ENCODE peak calls at places on chromosomes 6 and 20, in seven cellular contexts. One of them, this sample, is unnamed.
A peak's percentile ranks its signal among the peaks of the same experiment; 100 is the strongest.

GRCh38 chr6:163457637-163458561 is 43.4 kb downstream of the QKI start:
- DNase-seq in ureter: no peak
- DNase-seq in ELR: peak; percentile 89
- DNase-seq in right atrium auricular region: no peak
- DNase-seq in RWPE2: no peak
- DNase-seq in lung microvascular endothelial cell: peak; percentile 26
- DNase-seq in GM12878: no peak
- DNase-seq in this sample: no peak

GRCh38 chr6:47076422-47077344 is 34.6 kb upstream of the ADGRF1 start:
- DNase-seq in RWPE2: no peak
- DNase-seq in right atrium auricular region: no peak
- DNase-seq in ureter: peak; percentile 62
- DNase-seq in GM12878: no peak
- DNase-seq in ELR: no peak
- DNase-seq in lung microvascular endothelial cell: no peak
- DNase-seq in this sample: no peak

GRCh38 chr6:71107935-71108420 is 151.1 kb upstream of the B3GAT2 start:
- DNase-seq in GM12878: no peak
- DNase-seq in right atrium auricular region: no peak
- DNase-seq in ureter: no peak
- DNase-seq in RWPE2: no peak
- DNase-seq in ELR: peak; percentile 72
- DNase-seq in lung microvascular endothelial cell: peak; percentile 23
- DNase-seq in this sample: no peak

GRCh38 chr6:43699564-43700186 is 12.1 kb upstream of the MRPS18A start:
- DNase-seq in RWPE2: no peak
- DNase-seq in lung microvascular endothelial cell: peak; percentile 33
- DNase-seq in GM12878: no peak
- DNase-seq in ureter: no peak
- DNase-seq in ELR: peak; percentile 74
- DNase-seq in right atrium auricular region: no peak
- DNase-seq in this sample: no peak

GRCh38 chr6:17115251-17116089 is 13.6 kb downstream of the STMND1 start:
- DNase-seq in lung microvascular endothelial cell: no peak
- DNase-seq in right atrium auricular region: no peak
- DNase-seq in ureter: no peak
- DNase-seq in GM12878: no peak
- DNase-seq in ELR: peak; percentile 94
- DNase-seq in RWPE2: no peak
- DNase-seq in this sample: no peak

GRCh38 chr6:134517863-134518262 is 200.0 kb upstream of the SGK1 start:
- DNase-seq in GM12878: no peak
- DNase-seq in ELR: no peak
- DNase-seq in ureter: no peak
- DNase-seq in lung microvascular endothelial cell: peak; percentile 59
- DNase-seq in right atrium auricular region: no peak
- DNase-seq in RWPE2: no peak
- DNase-seq in this sample: no peak

GRCh38 chr20:63461364-63461763 is 11.1 kb downstream of the KCNQ2 start:
- DNase-seq in right atrium auricular region: no peak
- DNase-seq in lung microvascular endothelial cell: peak; percentile 20
- DNase-seq in ureter: no peak
- DNase-seq in GM12878: no peak
- DNase-seq in RWPE2: peak; percentile 85
- DNase-seq in ELR: no peak
- DNase-seq in this sample: no peak

GRCh38 chr20:5090191-5090590 is 29.6 kb downstream of the PCNA start:
- DNase-seq in right atrium auricular region: no peak
- DNase-seq in GM12878: no peak
- DNase-seq in lung microvascular endothelial cell: peak; percentile 53
- DNase-seq in ELR: no peak
- DNase-seq in RWPE2: no peak
- DNase-seq in ureter: no peak
- DNase-seq in this sample: no peak

GRCh38 chr6:40999498-41000070 is 39.4 kb downstream of the UNC5CL start:
- DNase-seq in RWPE2: no peak
- DNase-seq in lung microvascular endothelial cell: peak; percentile 15
- DNase-seq in ELR: peak; percentile 62
- DNase-seq in GM12878: peak; percentile 1
- DNase-seq in right atrium auricular region: peak; percentile 71
- DNase-seq in ureter: peak; percentile 52
- DNase-seq in this sample: no peak

GRCh38 chr6:75213732-75214131 is 7.9 kb upstream of the COL12A1 start:
- DNase-seq in RWPE2: no peak
- DNase-seq in ELR: peak; percentile 16
- DNase-seq in GM12878: no peak
- DNase-seq in right atrium auricular region: no peak
- DNase-seq in ureter: no peak
- DNase-seq in lung microvascular endothelial cell: no peak
- DNase-seq in this sample: no peak

GRCh38 chr20:51613576-51613975 is 71.1 kb upstream of the NFATC2 start:
- DNase-seq in ELR: no peak
- DNase-seq in ureter: no peak
- DNase-seq in RWPE2: no peak
- DNase-seq in lung microvascular endothelial cell: no peak
- DNase-seq in GM12878: no peak
- DNase-seq in right atrium auricular region: no peak
- DNase-seq in this sample: no peak

GRCh38 chr20:63253438-63254236 is 626 bp downstream of the NKAIN4 start:
- DNase-seq in RWPE2: no peak
- DNase-seq in lung microvascular endothelial cell: no peak
- DNase-seq in GM12878: no peak
- DNase-seq in ELR: no peak
- DNase-seq in ureter: no peak
- DNase-seq in right atrium auricular region: no peak
- DNase-seq in this sample: no peak

GRCh38 chr20:17611540-17612286 is 41.8 kb downstream of the DSTN start:
- DNase-seq in RWPE2: peak; percentile 75
- DNase-seq in ureter: peak; percentile 69
- DNase-seq in lung microvascular endothelial cell: no peak
- DNase-seq in ELR: peak; percentile 51
- DNase-seq in right atrium auricular region: peak; percentile 60
- DNase-seq in GM12878: no peak
- DNase-seq in this sample: no peak

GRCh38 chr6:16925461-16925860 is 164.2 kb upstream of the ATXN1 start:
- DNase-seq in ELR: peak; percentile 64
- DNase-seq in right atrium auricular region: no peak
- DNase-seq in lung microvascular endothelial cell: no peak
- DNase-seq in RWPE2: no peak
- DNase-seq in ureter: no peak
- DNase-seq in GM12878: no peak
- DNase-seq in this sample: no peak

GRCh38 chr6:24492475-24492874 is 2.3 kb upstream of the ALDH5A1 start:
- DNase-seq in GM12878: no peak
- DNase-seq in right atrium auricular region: peak; percentile 38
- DNase-seq in ELR: peak; percentile 37
- DNase-seq in ureter: no peak
- DNase-seq in RWPE2: no peak
- DNase-seq in lung microvascular endothelial cell: peak; percentile 54
- DNase-seq in this sample: no peak

GRCh38 chr20:37886851-37887297 is 16.1 kb upstream of the VSTM2L start:
- DNase-seq in ELR: no peak
- DNase-seq in right atrium auricular region: no peak
- DNase-seq in GM12878: peak; percentile 9
- DNase-seq in lung microvascular endothelial cell: peak; percentile 27
- DNase-seq in ureter: no peak
- DNase-seq in RWPE2: no peak
- DNase-seq in this sample: no peak

GRCh38 chr20:31712564-31713311 is 9.9 kb downstream of the BCL2L1 start:
- DNase-seq in lung microvascular endothelial cell: peak; percentile 73
- DNase-seq in ureter: peak; percentile 84
- DNase-seq in RWPE2: peak; percentile 97
- DNase-seq in ELR: peak; percentile 91
- DNase-seq in GM12878: no peak
- DNase-seq in right atrium auricular region: peak; percentile 97
- DNase-seq in this sample: no peak

GRCh38 chr6:6319947-6320811 is at the start of gene F13A1:
- DNase-seq in ELR: no peak
- DNase-seq in RWPE2: no peak
- DNase-seq in GM12878: no peak
- DNase-seq in right atrium auricular region: no peak
- DNase-seq in ureter: no peak
- DNase-seq in lung microvascular endothelial cell: no peak
- DNase-seq in this sample: peak; percentile 29

GRCh38 chr6:37612475-37612874 is 85.2 kb downstream of the MDGA1 start:
- DNase-seq in right atrium auricular region: no peak
- DNase-seq in ureter: no peak
- DNase-seq in ELR: peak; percentile 54
- DNase-seq in GM12878: no peak
- DNase-seq in RWPE2: no peak
- DNase-seq in lung microvascular endothelial cell: no peak
- DNase-seq in this sample: no peak

GRCh38 chr20:2316847-2317495 is 21.2 kb downstream of the TGM3 start:
- DNase-seq in ureter: no peak
- DNase-seq in GM12878: no peak
- DNase-seq in RWPE2: no peak
- DNase-seq in right atrium auricular region: no peak
- DNase-seq in lung microvascular endothelial cell: no peak
- DNase-seq in ELR: no peak
- DNase-seq in this sample: no peak

GRCh38 chr20:43538855-43539700 is 19.7 kb upstream of the SGK2 start:
- DNase-seq in lung microvascular endothelial cell: no peak
- DNase-seq in GM12878: no peak
- DNase-seq in RWPE2: no peak
- DNase-seq in ELR: no peak
- DNase-seq in right atrium auricular region: no peak
- DNase-seq in ureter: no peak
- DNase-seq in this sample: no peak

GRCh38 chr6:119484598-119484997 is 135.0 kb upstream of the MAN1A1 start:
- DNase-seq in RWPE2: peak; percentile 74
- DNase-seq in lung microvascular endothelial cell: no peak
- DNase-seq in ELR: peak; percentile 81
- DNase-seq in right atrium auricular region: no peak
- DNase-seq in ureter: peak; percentile 51
- DNase-seq in GM12878: no peak
- DNase-seq in this sample: no peak

GRCh38 chr20:2698912-2699311 is 6.3 kb downstream of the EBF4 start:
- DNase-seq in right atrium auricular region: peak; percentile 56
- DNase-seq in lung microvascular endothelial cell: no peak
- DNase-seq in ureter: peak; percentile 5
- DNase-seq in GM12878: no peak
- DNase-seq in RWPE2: no peak
- DNase-seq in ELR: no peak
- DNase-seq in this sample: no peak

GRCh38 chr6:35489995-35490791 is 6.7 kb downstream of the TEAD3 start:
- DNase-seq in ELR: peak; percentile 75
- DNase-seq in RWPE2: peak; percentile 69
- DNase-seq in lung microvascular endothelial cell: no peak
- DNase-seq in ureter: peak; percentile 92
- DNase-seq in right atrium auricular region: peak; percentile 77
- DNase-seq in GM12878: no peak
- DNase-seq in this sample: no peak

GRCh38 chr6:54586251-54586650 is 260.3 kb upstream of the FAM83B start:
- DNase-seq in ureter: no peak
- DNase-seq in lung microvascular endothelial cell: no peak
- DNase-seq in GM12878: no peak
- DNase-seq in right atrium auricular region: no peak
- DNase-seq in RWPE2: no peak
- DNase-seq in ELR: no peak
- DNase-seq in this sample: no peak

GRCh38 chr20:59640267-59640666 is 35.9 kb downstream of the PHACTR3 start:
- DNase-seq in ureter: no peak
- DNase-seq in right atrium auricular region: peak; percentile 38
- DNase-seq in lung microvascular endothelial cell: no peak
- DNase-seq in RWPE2: no peak
- DNase-seq in GM12878: no peak
- DNase-seq in ELR: no peak
- DNase-seq in this sample: no peak

GRCh38 chr20:34475979-34476736 is 40.1 kb upstream of the DYNLRB1 start:
- DNase-seq in RWPE2: no peak
- DNase-seq in ureter: peak; percentile 48
- DNase-seq in GM12878: no peak
- DNase-seq in ELR: peak; percentile 59
- DNase-seq in right atrium auricular region: no peak
- DNase-seq in lung microvascular endothelial cell: peak; percentile 63
- DNase-seq in this sample: peak; percentile 69

GRCh38 chr6:42100029-42100901 is 42.2 kb downstream of the C6orf132 start:
- DNase-seq in lung microvascular endothelial cell: no peak
- DNase-seq in ELR: peak; percentile 83
- DNase-seq in GM12878: no peak
- DNase-seq in ureter: no peak
- DNase-seq in right atrium auricular region: no peak
- DNase-seq in RWPE2: no peak
- DNase-seq in this sample: no peak

GRCh38 chr6:15358579-15359327 is 112.9 kb downstream of the JARID2 start:
- DNase-seq in ELR: no peak
- DNase-seq in GM12878: peak; percentile 75
- DNase-seq in lung microvascular endothelial cell: no peak
- DNase-seq in RWPE2: no peak
- DNase-seq in ureter: no peak
- DNase-seq in right atrium auricular region: no peak
- DNase-seq in this sample: no peak

GRCh38 chr6:119351005-119351394 is 1.4 kb upstream of the MAN1A1 start:
- DNase-seq in right atrium auricular region: no peak
- DNase-seq in lung microvascular endothelial cell: peak; percentile 62
- DNase-seq in RWPE2: no peak
- DNase-seq in GM12878: no peak
- DNase-seq in ureter: no peak
- DNase-seq in ELR: peak; percentile 53
- DNase-seq in this sample: no peak

GRCh38 chr20:41476013-41476441 is 109.4 kb upstream of the EMILIN3 start:
- DNase-seq in GM12878: no peak
- DNase-seq in lung microvascular endothelial cell: peak; percentile 92
- DNase-seq in ureter: peak; percentile 55
- DNase-seq in RWPE2: no peak
- DNase-seq in ELR: no peak
- DNase-seq in right atrium auricular region: no peak
- DNase-seq in this sample: no peak

GRCh38 chr20:23245553-23246128 is 105.0 kb upstream of the NXT1 start:
- DNase-seq in RWPE2: no peak
- DNase-seq in lung microvascular endothelial cell: peak; percentile 77
- DNase-seq in ELR: peak; percentile 28
- DNase-seq in GM12878: peak; percentile 48
- DNase-seq in right atrium auricular region: peak; percentile 76
- DNase-seq in ureter: peak; percentile 75
- DNase-seq in this sample: peak; percentile 48

GRCh38 chr6:43758617-43759050 is 11.4 kb upstream of the VEGFA start:
- DNase-seq in ELR: peak; percentile 26
- DNase-seq in lung microvascular endothelial cell: peak; percentile 43
- DNase-seq in right atrium auricular region: no peak
- DNase-seq in RWPE2: no peak
- DNase-seq in GM12878: no peak
- DNase-seq in ureter: no peak
- DNase-seq in this sample: no peak

GRCh38 chr20:63574156-63574828 is at the start of gene HELZ2:
- DNase-seq in RWPE2: no peak
- DNase-seq in lung microvascular endothelial cell: peak; percentile 80
- DNase-seq in ELR: peak; percentile 85
- DNase-seq in ureter: peak; percentile 86
- DNase-seq in GM12878: no peak
- DNase-seq in right atrium auricular region: peak; percentile 79
- DNase-seq in this sample: no peak

GRCh38 chr6:130575557-130575956 is 209.7 kb downstream of the TMEM200A start:
- DNase-seq in ureter: no peak
- DNase-seq in RWPE2: no peak
- DNase-seq in lung microvascular endothelial cell: no peak
- DNase-seq in right atrium auricular region: no peak
- DNase-seq in ELR: no peak
- DNase-seq in GM12878: no peak
- DNase-seq in this sample: peak; percentile 16

GRCh38 chr6:131288214-131288613 is 152.9 kb downstream of the AKAP7 start:
- DNase-seq in RWPE2: no peak
- DNase-seq in ureter: no peak
- DNase-seq in right atrium auricular region: no peak
- DNase-seq in GM12878: no peak
- DNase-seq in ELR: no peak
- DNase-seq in lung microvascular endothelial cell: no peak
- DNase-seq in this sample: no peak

GRCh38 chr20:54938707-54939106 is 463.3 kb downstream of the DOK5 start:
- DNase-seq in GM12878: no peak
- DNase-seq in RWPE2: no peak
- DNase-seq in ureter: no peak
- DNase-seq in lung microvascular endothelial cell: no peak
- DNase-seq in ELR: no peak
- DNase-seq in right atrium auricular region: no peak
- DNase-seq in this sample: no peak

This sample was measured in GM06990.